ENCODE peak calls at places on chromosome 3, in five cellular contexts. V is K562, A is HepG2, L is HCT116, M is SK-N-SH. U is an unnamed sample.

GRCh38 chr3:125057186-125057850 is 1.5 kb upstream of the HEG1 start:
- DNase-seq in V (no peak), A (no peak), L (no peak), M (no peak), U (no peak)

GRCh38 chr3:20060924-20061323 is 20.7 kb downstream of the KAT2B start:
- DNase-seq in V (no peak), A (no peak), L (no peak), M (no peak), U (no peak)

GRCh38 chr3:170741756-170742530 is 128.1 kb downstream of the RPL22L1 start:
- DNase-seq in V (no peak), A (no peak), L (no peak), M (no peak), U (no peak)

GRCh38 chr3:61158152-61158551 is 93.1 kb downstream of the FHIT start:
- DNase-seq in V (no peak), A (no peak), L (no peak), M (no peak), U (no peak)

GRCh38 chr3:8563597-8563996 is 62.0 kb downstream of the LMCD1 start:
- DNase-seq in V (no peak), A (no peak), L (no peak), M (no peak), U (no peak)

GRCh38 chr3:48478631-48479555 is 25.1 kb downstream of the SHISA5 start:
- DNase-seq in V (no peak), A (peak; percentile 23), L (no peak), M (no peak), U (no peak)

GRCh38 chr3:172530101-172530561 is 6.9 kb upstream of the TNFSF10 start:
- DNase-seq in V (no peak), A (no peak), L (no peak), M (no peak), U (no peak)

GRCh38 chr3:36220189-36220588 is 160.1 kb upstream of the STAC start:
- DNase-seq in V (no peak), A (no peak), L (no peak), M (no peak), U (no peak)

GRCh38 chr3:43549626-43550025 is 72.2 kb downstream of the ANO10 start:
- DNase-seq in V (no peak), A (no peak), L (no peak), M (no peak), U (no peak)

GRCh38 chr3:15241341-15241740 is 35.3 kb downstream of the CAPN7 start:
- DNase-seq in V (peak; percentile 67), A (no peak), L (peak; percentile 13), M (no peak), U (no peak)

GRCh38 chr3:190265795-190266194 is 56.5 kb downstream of the CLDN1 start:
- DNase-seq in V (no peak), A (no peak), L (peak; percentile 34), M (no peak), U (no peak)

GRCh38 chr3:84600703-84601225 is 358.0 kb upstream of the CADM2 start:
- DNase-seq in V (no peak), A (no peak), L (no peak), M (no peak), U (no peak)

GRCh38 chr3:133408366-133408765 is 8.5 kb downstream of the BFSP2 start:
- DNase-seq in V (no peak), A (no peak), L (no peak), M (no peak), U (no peak)

GRCh38 chr3:5229414-5229813 is 41.9 kb downstream of the EDEM1 start:
- DNase-seq in V (no peak), A (no peak), L (no peak), M (no peak), U (no peak)

GRCh38 chr3:11570789-11571495 is 72.8 kb downstream of the VGLL4 start:
- DNase-seq in V (no peak), A (no peak), L (no peak), M (no peak), U (no peak)

GRCh38 chr3:169923189-169923588 is 11.8 kb downstream of the SAMD7 start:
- DNase-seq in V (no peak), A (peak; percentile 6), L (no peak), M (peak; percentile 76), U (peak; percentile 22)

GRCh38 chr3:81033690-81034089 is 727.8 kb downstream of the GBE1 start:
- DNase-seq in V (no peak), A (no peak), L (no peak), M (peak; percentile 28), U (no peak)

GRCh38 chr3:43106293-43106628 is 382 bp upstream of the POMGNT2 start:
- DNase-seq in V (no peak), A (no peak), L (peak; percentile 0), M (no peak), U (no peak)

GRCh38 chr3:186971578-186971977 is 41.3 kb downstream of the ST6GAL1 start:
- DNase-seq in V (no peak), A (no peak), L (no peak), M (no peak), U (peak; percentile 46)

GRCh38 chr3:192867645-192868044 is 50.0 kb downstream of the MB21D2 start:
- DNase-seq in V (no peak), A (no peak), L (no peak), M (no peak), U (no peak)

GRCh38 chr3:127722928-127723603 is 50.3 kb downstream of the ABTB1 start:
- DNase-seq in V (no peak), A (no peak), L (no peak), M (peak; percentile 54), U (no peak)

GRCh38 chr3:139378587-139378986 is 10.9 kb downstream of the COPB2 start:
- DNase-seq in V (no peak), A (peak; percentile 12), L (no peak), M (peak; percentile 22), U (no peak)

GRCh38 chr3:150351398-150351797 is 56.7 kb upstream of the TSC22D2 start:
- DNase-seq in V (no peak), A (no peak), L (no peak), M (no peak), U (no peak)

GRCh38 chr3:48406443-48407431 is 23.1 kb downstream of the PLXNB1 start:
- DNase-seq in V (no peak), A (no peak), L (no peak), M (peak; percentile 9), U (no peak)

GRCh38 chr3:179801831-179802230 is 149.0 kb downstream of the USP13 start:
- DNase-seq in V (no peak), A (no peak), L (no peak), M (no peak), U (no peak)

GRCh38 chr3:48565591-48566400 is 2.2 kb upstream of the UCN2 start:
- DNase-seq in V (no peak), A (no peak), L (peak; percentile 21), M (no peak), U (no peak)

GRCh38 chr3:151962371-151962770 is 88.9 kb downstream of the SUCNR1 start:
- DNase-seq in V (no peak), A (no peak), L (no peak), M (no peak), U (no peak)

GRCh38 chr3:134065836-134066538 is 36.3 kb upstream of the SLCO2A1 start:
- DNase-seq in V (no peak), A (no peak), L (no peak), M (no peak), U (no peak)

GRCh38 chr3:46105313-46105919 is 78.1 kb upstream of the XCR1 start:
- DNase-seq in V (no peak), A (no peak), L (no peak), M (no peak), U (no peak)

DNA sequence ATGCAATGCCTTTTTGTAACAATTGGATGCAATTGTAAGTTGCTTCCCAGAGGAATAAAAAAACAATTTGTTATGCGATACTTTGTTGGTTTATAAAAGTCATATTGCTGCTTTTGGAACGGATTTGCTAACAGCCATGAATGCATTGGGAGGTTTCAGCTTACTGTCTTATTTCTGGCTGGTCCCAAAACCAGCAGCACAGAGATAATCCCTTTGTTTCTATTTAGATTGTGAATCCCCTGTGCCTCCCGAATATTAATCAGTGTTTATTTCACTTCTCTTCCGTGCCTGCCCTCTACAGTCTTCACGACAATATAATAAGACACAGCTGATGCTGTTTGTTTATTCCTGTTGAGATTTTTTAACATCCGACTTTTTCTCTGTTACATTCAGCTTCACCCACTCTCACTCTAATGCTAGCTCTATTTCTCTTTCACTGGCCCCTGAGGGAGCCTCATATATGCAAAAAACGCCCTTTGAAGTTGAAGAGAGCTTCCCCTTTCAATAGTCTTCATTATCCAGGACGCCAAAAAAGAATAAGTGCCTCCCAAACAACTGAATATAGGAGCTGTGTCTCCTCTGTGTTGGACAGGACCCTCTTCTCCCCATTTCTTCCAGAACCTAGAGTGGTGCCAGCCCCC is 995.2 kb downstream of the ROBO2 start:
- DNase-seq in V (no peak), A (no peak), L (no peak), M (no peak), U (no peak)
- TF ChIP-seq JUND in V (no peak), A (no peak), L (no peak), M (no peak), U (no peak)

DNA sequence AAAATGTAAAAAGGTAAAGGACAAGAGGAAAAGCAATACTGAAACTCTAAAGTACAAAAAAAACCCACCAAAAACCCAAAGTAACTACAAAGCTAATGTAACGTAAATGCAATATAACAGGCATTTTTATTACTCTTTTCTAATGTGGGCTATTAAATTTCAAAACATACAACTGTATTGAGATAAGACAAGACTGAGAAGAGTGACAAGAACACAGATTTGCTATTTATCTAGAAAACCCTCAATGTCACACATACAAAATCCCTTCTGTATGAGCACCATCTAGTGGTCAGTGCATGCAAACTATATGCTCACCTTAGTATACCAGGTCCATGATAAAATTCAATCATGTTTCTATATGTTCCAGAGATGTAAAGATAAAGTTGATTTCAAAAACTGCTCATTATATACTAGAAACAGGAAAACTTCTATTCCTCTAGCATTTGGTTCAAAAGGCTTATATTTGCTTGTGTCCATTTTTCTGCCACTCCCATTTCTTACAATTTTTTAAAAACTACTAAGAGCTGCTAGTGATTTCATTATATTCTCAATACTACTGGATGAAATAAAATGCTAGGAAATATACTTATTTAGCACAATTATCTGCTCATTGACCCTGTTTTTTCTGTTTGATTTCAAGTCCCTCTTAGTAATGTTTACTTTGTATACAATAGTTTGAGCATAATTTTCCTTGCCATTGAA is 111.4 kb downstream of the DLG1 start:
- DNase-seq in V (peak; percentile 40), A (peak; percentile 63), L (peak; percentile 32), M (peak; percentile 55), U (peak; percentile 55)
- TF ChIP-seq JUND in V (no peak), A (no peak), L (no peak), M (no peak), U (no peak)

GRCh38 chr3:13811614-13812013 is 68.3 kb downstream of the WNT7A start:
- DNase-seq in V (no peak), A (no peak), L (no peak), M (no peak), U (no peak)

GRCh38 chr3:13812039-13812438 is 67.8 kb downstream of the WNT7A start:
- DNase-seq in V (no peak), A (no peak), L (no peak), M (no peak), U (no peak)

DNA sequence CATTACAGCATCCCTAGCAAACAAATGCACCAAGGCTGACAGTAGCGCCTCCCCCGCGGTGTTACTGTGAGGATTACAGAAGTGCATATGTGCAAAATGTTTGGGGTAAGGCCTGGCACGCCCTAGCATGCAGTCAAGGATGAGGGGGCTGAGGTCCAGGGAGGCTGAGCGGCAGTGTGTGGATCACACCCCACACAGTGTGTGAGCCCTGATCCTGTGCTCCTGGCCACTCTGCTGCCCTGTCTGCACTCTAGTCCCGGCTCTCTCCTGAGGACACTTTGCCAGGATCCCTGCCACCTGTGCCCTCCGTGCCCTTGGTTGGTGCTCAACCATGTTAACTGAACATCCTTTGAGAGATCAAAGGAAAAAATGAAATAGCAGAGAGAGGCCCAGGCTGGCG is 71.3 kb downstream of the WNT7A start:
- DNase-seq in V (no peak), A (no peak), L (no peak), M (no peak), U (no peak)
- TF ChIP-seq JUND in V (no peak), A (no peak), L (no peak), M (no peak), U (no peak)

GRCh38 chr3:195196266-195196665 is 74.7 kb downstream of the XXYLT1 start:
- DNase-seq in V (no peak), A (no peak), L (no peak), M (peak; percentile 48), U (no peak)
- TF ChIP-seq JUND in V (no peak), A (no peak), L (no peak), M (peak; percentile 22), U (no peak)